ENCODE peak calls at places on chromosomes 16 and 17, in five cellular contexts. V, K, B, J and X are unnamed samples.

GRCh38 chr16:88381820-88382451 is 823 bp upstream of the ZNF469 start:
- DNase-seq in V (no peak), K (peak; percentile 11), B (no peak), J (no peak), X (peak; percentile 69)

GRCh38 chr16:81730090-81731051 is 48.7 kb upstream of the PLCG2 start:
- DNase-seq in V (peak; percentile 74), K (peak; percentile 79), B (peak; percentile 95), J (peak; percentile 91), X (peak; percentile 92)

GRCh38 chr16:48491517-48491916 is 106.3 kb upstream of the SIAH1 start:
- DNase-seq in V (no peak), K (no peak), B (no peak), J (no peak), X (no peak)

GRCh38 chr17:82065193-82065637 is 389 bp downstream of the DUS1L start:
- DNase-seq in V (peak; percentile 30), K (no peak), B (peak; percentile 66), J (no peak), X (no peak)

GRCh38 chr17:58583486-58583885 is 69.0 kb upstream of the MTMR4 start:
- DNase-seq in V (no peak), K (no peak), B (no peak), J (no peak), X (no peak)

GRCh38 chr17:28725660-28726395 is at the start of gene TLCD1:
- DNase-seq in V (peak; percentile 82), K (peak; percentile 69), B (peak; percentile 92), J (peak; percentile 39), X (peak; percentile 75)

GRCh38 chr16:10906914-10907756 is 30.1 kb downstream of the CIITA start:
- DNase-seq in V (no peak), K (no peak), B (no peak), J (peak; percentile 40), X (peak; percentile 67)

GRCh38 chr16:79656537-79657115 is 56.1 kb upstream of the MAF start:
- DNase-seq in V (no peak), K (no peak), B (no peak), J (no peak), X (no peak)

GRCh38 chr16:67965668-67966548 is 2.5 kb downstream of the SLC12A4 start:
- DNase-seq in V (peak; percentile 58), K (no peak), B (no peak), J (no peak), X (no peak)

GRCh38 chr16:67967956-67968439 is 439 bp downstream of the SLC12A4 start:
- DNase-seq in V (no peak), K (peak; percentile 60), B (peak; percentile 36), J (peak; percentile 59), X (no peak)

GRCh38 chr16:67968440-67969285 is at the start of gene SLC12A4:
- DNase-seq in V (peak; percentile 92), K (peak; percentile 89), B (peak; percentile 84), J (peak; percentile 91), X (peak; percentile 89)

GRCh38 chr16:67966549-67967182 is 1.8 kb downstream of the SLC12A4 start:
- DNase-seq in V (no peak), K (no peak), B (no peak), J (peak; percentile 37), X (no peak)

GRCh38 chr16:67967183-67967955 is 1.1 kb downstream of the SLC12A4 start:
- DNase-seq in V (no peak), K (no peak), B (no peak), J (peak; percentile 24), X (no peak)
- TF ChIP-seq CTCF in V (no peak), K (no peak), B (no peak), J (no peak), X (no peak)

GRCh38 chr17:75875182-75875939 is 3.0 kb downstream of the TRIM47 start:
- DNase-seq in V (no peak), K (no peak), B (no peak), J (no peak), X (no peak)
- H3K27ac ChIP-seq in V (peak overlapping the region; percentile 98), K (peak overlapping the region; percentile 90), B (peak overlapping the region; percentile 94), J (peak overlapping the region; percentile 94), X (peak overlapping the region; percentile 91)

GRCh38 chr16:4404247-4404966 is 12.0 kb downstream of the CORO7 start:
- DNase-seq in V (no peak), K (no peak), B (peak; percentile 77), J (no peak), X (peak; percentile 64)
- TF ChIP-seq CTCF in V (peak; percentile 47), K (peak; percentile 15), B (peak; percentile 92), J (no peak), X (no peak)

DNA sequence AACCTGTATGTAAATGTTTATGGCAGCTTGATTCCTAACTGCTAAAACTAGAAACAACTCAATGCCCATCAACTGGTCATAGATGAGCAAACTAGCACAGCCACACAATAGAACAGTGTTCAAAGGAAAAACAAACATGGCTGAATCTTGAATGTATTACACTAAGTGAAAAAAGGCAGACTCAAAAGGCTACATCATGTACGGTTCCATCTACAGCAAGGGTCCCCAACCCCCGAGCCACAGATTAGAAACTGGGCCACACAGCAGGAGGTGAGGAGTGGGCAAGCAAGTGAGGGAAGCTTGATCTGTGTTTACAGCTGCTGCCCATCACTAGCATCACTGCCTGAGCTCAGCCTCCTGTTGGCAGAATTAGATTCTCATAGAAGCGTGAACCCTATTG is 8.0 kb downstream of the CEP20 start:
- DNase-seq in V (no peak), K (no peak), B (no peak), J (no peak), X (no peak)
- H3K27ac ChIP-seq in V (peak overlapping the region; percentile 65), K (peak overlapping the region; percentile 70), B (peak overlapping the region; percentile 96), J (no peak overlapping the region), X (no peak overlapping the region)

GRCh38 chr17:50056217-50056960 is 479 bp downstream of the ITGA3 start:
- DNase-seq in V (no peak), K (peak; percentile 48), B (no peak), J (no peak), X (peak; percentile 59)
- TF ChIP-seq CTCF in V (peak; percentile 63), K (peak; percentile 35), B (peak; percentile 37), J (no peak), X (peak; percentile 22)

GRCh38 chr16:30187556-30187865 is 4.1 kb downstream of the CORO1A start:
- DNase-seq in V (no peak), K (no peak), B (no peak), J (no peak), X (no peak)
- H3K27ac ChIP-seq in V (no peak overlapping the region), K (no peak overlapping the region), B (no peak overlapping the region), J (no peak overlapping the region), X (no peak overlapping the region)

GRCh38 chr17:4506892-4507291 is 8.2 kb downstream of the SPNS2 start:
- DNase-seq in V (no peak), K (no peak), B (no peak), J (peak; percentile 41), X (peak; percentile 69)

GRCh38 chr17:4507361-4508111 is 8.9 kb downstream of the SPNS2 start:
- DNase-seq in V (no peak), K (no peak), B (no peak), J (no peak), X (peak; percentile 72)

GRCh38 chr17:4508207-4508606 is 9.5 kb downstream of the SPNS2 start:
- DNase-seq in V (no peak), K (no peak), B (no peak), J (no peak), X (no peak)

GRCh38 chr17:4505187-4505586 is 6.5 kb downstream of the SPNS2 start:
- DNase-seq in V (no peak), K (no peak), B (no peak), J (no peak), X (no peak)

GRCh38 chr17:4506180-4506814 is 7.6 kb downstream of the SPNS2 start:
- DNase-seq in V (no peak), K (no peak), B (no peak), J (no peak), X (no peak)
- TF ChIP-seq CTCF in V (no peak), K (no peak), B (no peak), J (no peak), X (no peak)

GRCh38 chr17:20074489-20074888 is 65.3 kb downstream of the SPECC1 start:
- DNase-seq in V (no peak), K (no peak), B (no peak), J (no peak), X (no peak)
- H3K27ac ChIP-seq in V (no peak overlapping the region), K (no peak overlapping the region), B (no peak overlapping the region), J (peak overlapping the region; percentile 68), X (no peak overlapping the region)

DNA sequence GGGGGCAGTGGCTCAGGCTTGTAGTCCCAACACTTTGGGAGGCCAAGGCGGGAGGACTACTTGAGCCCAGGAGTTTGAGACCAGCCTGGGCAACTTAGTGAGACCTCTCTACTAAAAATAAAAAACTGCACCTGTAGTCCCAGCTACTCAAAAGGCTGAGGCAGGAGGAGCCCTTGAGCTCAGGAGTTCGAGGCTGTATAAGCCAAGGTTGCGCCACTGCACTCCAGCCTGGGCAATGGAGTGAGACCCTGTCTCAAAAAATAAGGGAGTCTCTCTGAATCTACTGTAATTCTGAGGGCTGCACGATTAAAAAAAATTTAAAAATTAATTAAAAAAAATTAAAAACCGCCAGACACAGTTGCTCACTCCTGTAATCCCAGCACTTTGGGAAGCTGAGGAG is 3.9 kb downstream of the COIL start:
- DNase-seq in V (no peak), K (no peak), B (no peak), J (no peak), X (no peak)
- TF ChIP-seq CTCF in V (no peak), K (no peak), B (no peak), J (no peak), X (no peak)